ENCODE peak calls at places on chromosomes 6 and 20, in five cellular contexts. B, C, O, M and H are unnamed samples.

GRCh38 chr6:1424306-1424927 is 35.0 kb downstream of the FOXF2 start:
- DNase-seq in B (peak), C (no peak), O (no peak), M (no peak), H (no peak)

GRCh38 chr6:130394238-130394637 is 28.4 kb downstream of the TMEM200A start:
- DNase-seq in B (no peak), C (no peak), O (no peak), M (no peak), H (no peak)

GRCh38 chr20:8242066-8242465 is 110.0 kb downstream of the PLCB1 start:
- DNase-seq in B (no peak), C (no peak), O (no peak), M (no peak), H (no peak)

GRCh38 chr6:74284266-74284665 is 588.3 kb downstream of the CD109 start:
- DNase-seq in B (no peak), C (no peak), O (no peak), M (no peak), H (no peak)

GRCh38 chr20:63219866-63220521 is 4.1 kb upstream of the YTHDF1 start:
- DNase-seq in B (no peak), C (no peak), O (no peak), M (no peak), H (no peak)

GRCh38 chr6:20919677-20920385 is 385.6 kb downstream of the CDKAL1 start:
- DNase-seq in B (no peak), C (no peak), O (no peak), M (no peak), H (peak)

GRCh38 chr6:36830577-36830976 is 8.7 kb downstream of the CPNE5 start:
- DNase-seq in B (no peak), C (no peak), O (no peak), M (no peak), H (no peak)

GRCh38 chr6:44672838-44673237 is 285.3 kb downstream of the CDC5L start:
- DNase-seq in B (no peak), C (no peak), O (no peak), M (no peak), H (no peak)

GRCh38 chr6:149445573-149445972 is 39.2 kb downstream of the ZC3H12D start:
- DNase-seq in B (no peak), C (no peak), O (no peak), M (no peak), H (no peak)

GRCh38 chr20:33037456-33037855 is 6.0 kb downstream of the BPIFB6 start:
- DNase-seq in B (no peak), C (no peak), O (no peak), M (no peak), H (no peak)

GRCh38 chr6:71280701-71281100 is 7.9 kb upstream of the OGFRL1 start:
- DNase-seq in B (no peak), C (no peak), O (no peak), M (no peak), H (no peak)

GRCh38 chr6:130307752-130308361 is 58.0 kb upstream of the TMEM200A start:
- DNase-seq in B (peak), C (no peak), O (peak), M (no peak), H (no peak)

GRCh38 chr6:80357674-80358073 is 251.2 kb downstream of the BCKDHB start:
- DNase-seq in B (no peak), C (no peak), O (no peak), M (no peak), H (no peak)

GRCh38 chr6:14957355-14958059 is 288.4 kb upstream of the JARID2 start:
- DNase-seq in B (no peak), C (no peak), O (no peak), M (no peak), H (no peak)

GRCh38 chr20:6765469-6766058 is 1.9 kb upstream of the BMP2 start:
- DNase-seq in B (peak), C (no peak), O (peak), M (no peak), H (no peak)

GRCh38 chr6:162372092-162372491 is 355.5 kb downstream of the PRKN start:
- DNase-seq in B (no peak), C (no peak), O (no peak), M (no peak), H (no peak)

GRCh38 chr6:115643762-115644161 is 416.9 kb downstream of the FRK start:
- DNase-seq in B (peak), C (no peak), O (no peak), M (no peak), H (no peak)

GRCh38 chr6:136549359-136550044 is 720 bp downstream of the MAP7 start:
- DNase-seq in B (peak), C (no peak), O (no peak), M (no peak), H (no peak)

GRCh38 chr20:33697129-33697528 is 10.9 kb upstream of the E2F1 start:
- DNase-seq in B (no peak), C (no peak), O (no peak), M (no peak), H (no peak)

GRCh38 chr6:71665931-71666330 is 220.4 kb upstream of the RIMS1 start:
- DNase-seq in B (no peak), C (no peak), O (no peak), M (no peak), H (no peak)

GRCh38 chr20:33789109-33789857 is 21.9 kb upstream of the CHMP4B start:
- DNase-seq in B (no peak), C (peak), O (peak), M (no peak), H (no peak)

GRCh38 chr20:4160761-4161305 is 145.5 kb upstream of the RNF24 start:
- DNase-seq in B (no peak), C (no peak), O (no peak), M (no peak), H (peak)

GRCh38 chr6:2853766-2854393 is 12.2 kb upstream of the SERPINB1 start:
- DNase-seq in B (no peak), C (peak), O (no peak), M (peak), H (peak)